ENCODE peak calls at places on chromosome 10, in six cellular contexts. S, T, H, L, R and F are unnamed samples.

GRCh38 chr10:6119423-6119822 is 30.6 kb downstream of the RBM17 start:
- DNase-seq in H (no peak), L (no peak), T (no peak), R (peak), S (no peak), F (no peak)

GRCh38 chr10:22022257-22023051 is 18.9 kb upstream of the DNAJC1 start:
- DNase-seq in T (peak), L (no peak), H (no peak), R (no peak), S (no peak), F (peak)

GRCh38 chr10:100724531-100725027 is 20.8 kb upstream of the PAX2 start:
- DNase-seq in L (no peak), T (no peak), S (peak), H (no peak), R (no peak), F (no peak)

GRCh38 chr10:51289519-51289918 is 215.2 kb downstream of the PRKG1 start:
- DNase-seq in T (no peak), S (no peak), R (no peak), H (no peak), L (no peak), F (no peak)

GRCh38 chr10:12689893-12690292 is 311.6 kb downstream of the CCDC3 start:
- DNase-seq in H (no peak), L (no peak), T (no peak), S (no peak), R (no peak), F (no peak)

GRCh38 chr10:17709492-17709891 is 42.5 kb upstream of the TMEM236 start:
- DNase-seq in R (no peak), S (no peak), H (no peak), T (no peak), L (no peak), F (no peak)

GRCh38 chr10:86888585-86889381 is 68.6 kb downstream of the MMRN2 start:
- DNase-seq in H (no peak), L (no peak), S (no peak), R (no peak), T (no peak), F (no peak)

GRCh38 chr10:91598211-91598981 is 34.5 kb downstream of the PPP1R3C start:
- DNase-seq in L (no peak), T (no peak), R (no peak), H (no peak), S (no peak), F (no peak)

GRCh38 chr10:18683427-18683826 is 24.2 kb downstream of the ARL5B start:
- DNase-seq in S (no peak), H (no peak), T (no peak), R (no peak), L (no peak), F (no peak)

GRCh38 chr10:90879062-90879461 is 7.3 kb downstream of the RPP30 start:
- DNase-seq in T (no peak), H (no peak), L (no peak), R (no peak), S (no peak), F (no peak)

GRCh38 chr10:101217450-101218281 is 11.6 kb downstream of the LBX1 start:
- DNase-seq in S (no peak), L (no peak), H (peak), R (peak), T (no peak), F (peak)

GRCh38 chr10:101464082-101464481 is 110.1 kb downstream of the BTRC start:
- DNase-seq in H (no peak), R (no peak), S (no peak), L (no peak), T (no peak), F (no peak)

GRCh38 chr10:132653721-132654120 is 116.1 kb downstream of the INPP5A start:
- DNase-seq in T (no peak), R (no peak), H (no peak), L (no peak), S (no peak), F (no peak)

GRCh38 chr10:51214207-51214896 is 140.1 kb downstream of the PRKG1 start:
- DNase-seq in S (no peak), R (no peak), T (no peak), H (no peak), L (no peak), F (no peak)

GRCh38 chr10:35194906-35195305 is 68.3 kb downstream of the CREM start:
- DNase-seq in L (no peak), H (no peak), R (no peak), S (no peak), T (no peak), F (no peak)

GRCh38 chr10:16828114-16828568 is 10.9 kb upstream of the RSU1 start:
- DNase-seq in T (peak), L (peak), S (peak), R (peak), H (peak), F (peak)

GRCh38 chr10:119235381-119235780 is 28.0 kb downstream of the GRK5 start:
- DNase-seq in R (peak), T (no peak), S (no peak), L (no peak), H (no peak), F (no peak)

GRCh38 chr10:119316729-119317097 is 109.3 kb downstream of the GRK5 start:
- DNase-seq in R (no peak), H (no peak), T (no peak), L (no peak), S (no peak), F (no peak)

GRCh38 chr10:114550756-114551290 is 107.3 kb downstream of the ABLIM1 start:
- DNase-seq in L (no peak), H (no peak), R (peak), S (no peak), T (no peak), F (no peak)

GRCh38 chr10:28663576-28664368 is 13.5 kb upstream of the BAMBI start:
- DNase-seq in L (peak), T (peak), R (peak), H (peak), S (peak), F (peak)

GRCh38 chr10:31041011-31041410 is 9.3 kb upstream of the ZNF438 start:
- DNase-seq in H (no peak), T (no peak), L (no peak), R (no peak), S (no peak), F (no peak)

GRCh38 chr10:34031410-34031809 is 696.9 kb upstream of the NRP1 start:
- DNase-seq in T (peak), S (no peak), R (peak), H (peak), L (peak), F (peak)

GRCh38 chr10:11035318-11035920 is 17.7 kb downstream of the CELF2 start:
- DNase-seq in L (peak), S (no peak), H (no peak), R (peak), T (peak), F (peak)

GRCh38 chr10:116621934-116622655 is 1.3 kb downstream of the PNLIPRP2 start:
- DNase-seq in S (no peak), H (no peak), T (no peak), L (no peak), R (no peak), F (no peak)

GRCh38 chr10:116615199-116615776 is 5.5 kb upstream of the PNLIPRP2 start:
- DNase-seq in S (no peak), T (no peak), L (no peak), H (no peak), R (no peak), F (no peak)

GRCh38 chr10:116625845-116626244 is 5.1 kb downstream of the PNLIPRP2 start:
- DNase-seq in H (no peak), L (no peak), T (no peak), S (no peak), R (no peak), F (no peak)

GRCh38 chr10:116621476-116621875 is 723 bp downstream of the PNLIPRP2 start:
- DNase-seq in T (no peak), R (no peak), H (no peak), L (no peak), S (no peak), F (no peak)

GRCh38 chr10:116620423-116621400 is at the start of gene PNLIPRP2:
- DNase-seq in L (no peak), T (no peak), R (no peak), H (no peak), S (no peak), F (peak)
- TF ChIP-seq POLR2A in L (no peak), T (no peak), R (no peak), H (no peak), S (no peak), F (no peak)

GRCh38 chr10:75469018-75469616 is 37.7 kb downstream of the LRMDA start:
- DNase-seq in L (peak), H (peak), R (no peak), T (peak), S (no peak), F (peak)
- TF ChIP-seq POLR2A in L (no peak), H (no peak), R (no peak), T (no peak), S (no peak), F (no peak)

GRCh38 chr10:79331709-79332108 is 15.6 kb upstream of the PPIF start:
- DNase-seq in L (no peak), T (no peak), R (no peak), H (peak), S (peak), F (no peak)
- TF ChIP-seq POLR2A in L (no peak), T (no peak), R (no peak), H (no peak), S (no peak), F (no peak)

GRCh38 chr10:111993321-111993720 is 190.2 kb downstream of the GPAM start:
- DNase-seq in S (no peak), H (no peak), T (no peak), R (no peak), L (no peak), F (no peak)

GRCh38 chr10:111986079-111986478 is 197.5 kb downstream of the GPAM start:
- DNase-seq in T (no peak), H (no peak), S (no peak), L (no peak), R (no peak), F (no peak)

GRCh38 chr10:111993872-111994426 is 189.6 kb downstream of the GPAM start:
- DNase-seq in H (no peak), S (no peak), T (no peak), L (no peak), R (no peak), F (no peak)

GRCh38 chr10:111990734-111991133 is 192.8 kb downstream of the GPAM start:
- DNase-seq in R (no peak), S (no peak), T (no peak), H (no peak), L (no peak), F (no peak)

DNA sequence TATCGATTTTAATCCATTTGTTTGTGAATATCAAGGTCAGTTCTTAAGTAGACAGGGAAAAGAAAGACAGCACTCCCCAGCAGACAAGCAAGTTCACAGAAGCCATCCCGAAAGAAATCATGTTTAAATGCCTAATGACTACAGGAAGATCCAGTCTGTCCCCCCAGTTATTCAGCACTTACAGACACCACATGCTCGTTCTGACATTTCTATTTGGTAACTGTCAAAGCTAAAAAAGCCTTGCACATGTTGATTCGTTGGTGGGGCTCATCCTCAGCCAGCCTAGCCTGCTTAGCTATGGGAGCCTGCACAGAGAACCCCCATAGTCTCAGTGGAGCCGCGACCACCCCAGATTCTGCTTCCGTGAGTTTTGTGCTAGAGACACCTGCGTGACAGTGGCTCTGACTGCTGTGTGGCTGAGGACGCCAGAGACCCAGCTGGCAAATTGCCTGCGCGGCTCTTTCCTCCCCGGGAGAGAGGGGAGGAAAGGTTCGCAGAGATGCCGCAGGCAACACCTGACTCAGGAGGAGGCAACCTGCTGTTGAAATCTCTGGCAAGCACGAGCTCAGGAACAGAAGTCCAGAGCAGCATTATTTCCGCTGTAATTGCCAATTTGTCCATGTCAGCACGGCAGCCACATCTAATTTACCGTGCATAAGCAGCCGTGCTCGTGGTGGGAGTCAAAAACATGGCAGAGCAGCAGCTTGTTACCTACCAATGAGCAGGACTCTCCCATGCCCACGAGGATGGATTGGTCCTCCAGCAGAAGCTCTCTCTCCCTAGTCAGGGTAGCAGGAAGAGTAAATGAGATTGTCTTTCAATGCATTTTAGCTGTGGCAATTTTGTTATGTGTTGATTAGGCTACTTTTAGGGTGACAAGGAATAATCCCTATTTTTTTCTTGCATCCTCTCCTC is 194.2 kb downstream of the GPAM start:
- DNase-seq in H (no peak), R (no peak), L (no peak), S (no peak), T (no peak), F (no peak)
- TF ChIP-seq POLR2A in H (no peak), R (no peak), L (no peak), S (no peak), T (no peak), F (no peak)

GRCh38 chr10:78038791-78039547 is 5.3 kb downstream of the RPS24 start:
- DNase-seq in R (no peak), H (no peak), L (no peak), T (no peak), S (no peak), F (no peak)
- TF ChIP-seq POLR2A in R (no peak), H (no peak), L (no peak), T (no peak), S (no peak), F (no peak)

GRCh38 chr10:70666960-70667798 is 5.1 kb upstream of the ADAMTS14 start:
- DNase-seq in S (peak), R (no peak), L (no peak), T (no peak), H (no peak), F (no peak)
- TF ChIP-seq POLR2A in S (no peak), R (no peak), L (no peak), T (no peak), H (no peak), F (no peak)

DNA sequence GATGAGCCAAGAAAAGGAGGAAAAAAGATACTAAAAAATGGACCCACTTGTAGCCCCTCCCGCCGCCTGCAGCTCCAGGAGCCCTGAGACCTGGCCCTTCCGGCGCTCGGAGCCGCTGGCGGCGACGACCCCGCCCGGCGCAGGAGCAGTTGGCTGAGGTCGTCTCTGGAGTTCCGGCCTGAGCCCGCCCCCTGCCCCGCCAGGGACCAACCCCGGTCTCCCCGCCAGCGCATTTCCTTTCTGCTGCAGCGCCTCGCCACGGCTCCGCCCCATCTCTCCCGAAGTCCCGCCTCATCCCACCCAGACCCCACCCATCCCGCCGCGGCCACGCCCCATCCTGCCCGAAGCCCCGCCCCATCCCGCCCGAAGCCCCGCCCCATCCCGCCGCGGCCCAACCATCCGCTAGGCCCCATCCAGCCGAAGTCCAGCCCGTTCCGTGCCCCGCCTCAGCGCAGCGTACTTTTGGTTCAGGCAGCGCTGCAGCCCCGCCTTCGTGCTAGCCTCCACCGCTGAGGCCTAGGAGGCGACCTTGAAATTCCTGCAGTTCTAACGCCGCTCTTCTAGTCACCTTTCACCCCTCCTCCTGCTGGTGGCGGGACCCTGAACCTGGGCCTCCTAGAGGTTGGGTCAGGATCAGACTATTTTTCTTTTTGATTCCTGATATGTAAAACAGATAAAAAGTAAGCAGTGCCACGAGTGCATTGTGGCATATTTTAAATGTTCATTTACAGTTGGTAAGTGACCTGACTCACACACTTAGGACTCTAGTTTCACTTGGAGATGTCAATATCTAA is at the start of gene STN1:
- DNase-seq in R (peak), T (peak), H (peak), S (peak), L (peak), F (peak)
- TF ChIP-seq POLR2A in R (peak), T (peak), H (peak), S (peak), L (peak), F (peak)

GRCh38 chr10:93496322-93497041 is at the start of gene CEP55:
- DNase-seq in H (peak), R (peak), L (peak), S (peak), T (peak), F (peak)
- TF ChIP-seq POLR2A in H (no peak), R (no peak), L (no peak), S (no peak), T (peak), F (no peak)

GRCh38 chr10:110918633-110919348 is at the start of gene BBIP1:
- DNase-seq in H (no peak), L (no peak), T (peak), R (no peak), S (peak), F (no peak)
- TF ChIP-seq POLR2A in H (no peak), L (no peak), T (no peak), R (no peak), S (peak), F (peak)